ENCODE peak calls at places on chromosomes 4 and X, in eight cellular contexts. L is GM23248, D is GM23338, G is fibroblast of lung, Z is body of pancreas, W is uterus, U is transverse colon, Y is SK-N-SH. I is an unnamed sample. For H3K4me1, the result is how much of the 10 kb centered on the place peaks cover.

GRCh38 chr4:114815760-114816159 is 217.2 kb downstream of the UGT8 start:
- DNase-seq in L (no peak), D (no peak), G (no peak), Z (no peak), W (no peak), U (no peak), Y (no peak), I (no peak)

GRCh38 chr4:104966349-104967033 is 180.2 kb upstream of the TET2 start:
- DNase-seq in L (no peak), D (peak), G (peak), Z (no peak), W (no peak), U (peak), Y (no peak), I (no peak)

GRCh38 chr4:100147198-100147597 is 43.1 kb downstream of the DDIT4L start:
- DNase-seq in L (no peak), D (no peak), G (no peak), Z (no peak), W (no peak), U (no peak), Y (no peak), I (no peak)

GRCh38 chrX:4547218-4547836 is 833.9 kb upstream of the PRKX start:
- DNase-seq in L (peak), D (peak), G (peak), Z (peak), W (no peak), U (peak), Y (peak), I (no peak)

GRCh38 chr4:109177411-109177810 is 125.0 kb downstream of the COL25A1 start:
- DNase-seq in L (no peak), D (no peak), G (no peak), Z (no peak), W (no peak), U (no peak), Y (no peak), I (no peak)

GRCh38 chr4:31370866-31371465 is 650.8 kb downstream of the PCDH7 start:
- DNase-seq in L (peak), D (peak), G (peak), Z (no peak), W (no peak), U (no peak), Y (peak), I (no peak)

GRCh38 chrX:4239650-4240540 is 526.4 kb upstream of the PRKX start:
- DNase-seq in L (no peak), D (no peak), G (no peak), Z (no peak), W (no peak), U (no peak), Y (no peak), I (no peak)

GRCh38 chr4:70734168-70734954 is 12.6 kb downstream of the RUFY3 start:
- DNase-seq in L (peak), D (no peak), G (peak), Z (no peak), W (no peak), U (peak), Y (no peak), I (no peak)

GRCh38 chr4:108036252-108036651 is 46.6 kb downstream of the HADH start:
- DNase-seq in L (no peak), D (no peak), G (no peak), Z (no peak), W (no peak), U (peak), Y (no peak), I (no peak)

GRCh38 chr4:98055800-98056501 is 87.3 kb downstream of the STPG2 start:
- DNase-seq in L (no peak), D (peak), G (no peak), Z (no peak), W (no peak), U (no peak), Y (no peak), I (no peak)

GRCh38 chr4:39043058-39043696 is 11.0 kb upstream of the TMEM156 start:
- DNase-seq in L (no peak), D (no peak), G (no peak), Z (peak), W (no peak), U (no peak), Y (no peak), I (no peak)
- H3K4me3 ChIP-seq in L (no peak), D (peak), G (no peak), Z (no peak), W (no peak), U (no peak), Y (no peak), I (no peak)

GRCh38 chrX:38987135-38987780 is 186.0 kb downstream of the MID1IP1 start:
- DNase-seq in L (no peak), D (no peak), G (peak), Z (no peak), W (no peak), U (peak), Y (peak), I (no peak)
- H3K27ac ChIP-seq in L (no peak), D (no peak), G (no peak), Z (peak), W (no peak), U (no peak), Y (no peak), I (no peak)

DNA sequence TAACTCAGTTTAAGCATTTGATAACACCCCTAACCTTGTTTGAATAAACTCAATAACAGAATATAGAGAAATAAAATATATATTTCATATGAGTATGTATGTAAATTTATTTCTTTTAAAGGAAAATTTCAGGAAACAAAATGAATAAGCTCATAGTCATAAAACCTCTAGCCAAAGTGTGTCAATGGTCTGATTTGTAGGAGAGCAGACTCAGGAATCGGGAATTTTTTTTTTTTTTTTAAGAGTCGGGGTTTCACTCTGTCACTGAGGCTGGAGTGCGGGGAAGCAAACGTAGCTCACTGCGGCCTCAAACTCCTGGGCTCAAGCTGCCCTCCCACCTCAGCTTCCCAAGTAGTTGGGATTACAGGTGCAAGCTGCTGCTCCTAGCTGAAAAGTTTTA is 2.4 kb downstream of the PKD2 start:
- DNase-seq in L (peak), D (no peak), G (no peak), Z (no peak), W (no peak), U (no peak), Y (no peak), I (no peak)
- H3K4me1 ChIP-seq in L (under half), D (half or more), G (under half), Z (under half), W (under half), U (under half), Y (under half), I (under half)

GRCh38 chrX:20116575-20117240 is at the start of gene MAP7D2:
- DNase-seq in L (peak), D (peak), G (no peak), Z (no peak), W (no peak), U (no peak), Y (peak), I (no peak)
- H3K4me3 ChIP-seq in L (peak), D (peak), G (no peak), Z (no peak), W (peak), U (peak), Y (peak), I (peak)

GRCh38 chrX:21781525-21781924 is 23.6 kb upstream of the SMPX start:
- DNase-seq in L (no peak), D (no peak), G (no peak), Z (no peak), W (no peak), U (no peak), Y (no peak), I (no peak)

GRCh38 chrX:21779095-21779494 is 21.2 kb upstream of the SMPX start:
- DNase-seq in L (no peak), D (no peak), G (no peak), Z (no peak), W (no peak), U (no peak), Y (no peak), I (no peak)

GRCh38 chrX:21778236-21778635 is 20.3 kb upstream of the SMPX start:
- DNase-seq in L (no peak), D (peak), G (no peak), Z (no peak), W (no peak), U (no peak), Y (no peak), I (no peak)

DNA sequence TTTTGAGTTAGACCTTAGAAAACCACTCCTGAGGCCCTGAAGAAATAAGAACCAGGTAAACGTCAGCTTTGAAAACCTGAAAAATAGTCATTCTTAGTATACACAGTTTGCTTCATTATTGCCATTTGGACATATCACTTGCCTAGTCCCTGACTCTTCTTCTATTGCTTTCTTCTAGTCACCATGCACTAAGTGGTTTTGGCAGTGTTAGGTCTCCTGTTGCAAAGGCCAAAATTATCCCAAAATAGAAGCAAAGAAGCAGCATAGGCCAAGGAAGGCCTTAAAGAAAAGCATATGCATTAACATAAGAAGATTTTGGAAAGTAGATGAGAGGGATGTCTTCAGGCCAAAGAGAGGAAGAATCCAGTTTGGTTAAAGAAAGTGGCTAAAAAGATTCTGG is 24.1 kb upstream of the SMPX start:
- DNase-seq in L (no peak), D (no peak), G (no peak), Z (no peak), W (no peak), U (no peak), Y (no peak), I (no peak)
- H3K27ac ChIP-seq in L (no peak), D (no peak), G (no peak), Z (no peak), W (no peak), U (no peak), Y (no peak), I (no peak)

GRCh38 chr4:75516144-75516543 is 1.9 kb downstream of the THAP6 start:
- DNase-seq in L (no peak), D (no peak), G (no peak), Z (no peak), W (no peak), U (no peak), Y (no peak), I (no peak)

GRCh38 chr4:75514131-75514948 is at the start of the genes RCHY1 and THAP6:
- DNase-seq in L (peak), D (peak), G (peak), Z (peak), W (peak), U (peak), Y (peak), I (peak)

GRCh38 chr4:75512336-75513211 is 1.6 kb downstream of the RCHY1 start:
- DNase-seq in L (peak), D (no peak), G (peak), Z (no peak), W (no peak), U (no peak), Y (no peak), I (no peak)

GRCh38 chr4:75513529-75514130 is 573 bp downstream of the RCHY1 start:
- DNase-seq in L (peak), D (no peak), G (peak), Z (no peak), W (peak), U (no peak), Y (no peak), I (no peak)

DNA sequence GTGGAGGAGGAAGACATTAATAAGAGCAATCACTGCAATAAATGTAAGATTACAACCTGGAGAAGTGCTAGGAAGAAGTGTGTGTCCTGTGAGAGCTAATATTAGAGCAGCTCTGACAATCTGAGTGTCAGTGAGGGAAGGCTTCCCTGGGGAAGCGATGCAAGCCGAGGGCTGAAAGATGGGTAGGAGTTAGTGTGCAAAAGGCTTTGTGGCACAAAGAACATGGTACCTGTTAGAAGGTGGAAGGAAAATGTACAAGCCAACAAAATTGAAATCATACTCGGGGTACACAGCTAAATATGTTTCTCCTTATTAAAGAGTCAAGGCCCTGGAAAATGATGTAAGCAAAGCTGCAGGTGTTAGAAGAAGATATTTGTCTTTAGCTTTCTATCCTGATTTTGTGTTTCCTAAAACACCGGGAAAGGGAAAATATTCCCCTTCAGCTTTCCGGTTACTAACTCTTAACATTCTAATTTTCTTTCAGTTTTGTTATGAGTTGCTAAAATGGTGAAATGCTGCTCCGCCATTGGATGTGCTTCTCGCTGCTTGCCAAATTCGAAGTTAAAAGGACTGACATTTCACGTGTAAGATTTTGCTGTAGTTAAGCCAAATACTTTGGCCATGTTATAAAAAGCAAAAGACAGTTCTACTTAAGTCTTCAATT is 808 bp downstream of the THAP6 start:
- DNase-seq in L (peak), D (no peak), G (no peak), Z (no peak), W (no peak), U (no peak), Y (peak), I (no peak)
- H3K4me1 ChIP-seq in L (under half), D (under half), G (under half), Z (under half), W (under half), U (under half), Y (under half), I (under half)

GRCh38 chr4:156969136-156969535 is 2.5 kb downstream of the PDGFC start:
- DNase-seq in L (no peak), D (no peak), G (no peak), Z (no peak), W (no peak), U (no peak), Y (no peak), I (no peak)
- H3K4me3 ChIP-seq in L (peak), D (no peak), G (peak), Z (no peak), W (peak), U (peak), Y (peak), I (peak)

DNA sequence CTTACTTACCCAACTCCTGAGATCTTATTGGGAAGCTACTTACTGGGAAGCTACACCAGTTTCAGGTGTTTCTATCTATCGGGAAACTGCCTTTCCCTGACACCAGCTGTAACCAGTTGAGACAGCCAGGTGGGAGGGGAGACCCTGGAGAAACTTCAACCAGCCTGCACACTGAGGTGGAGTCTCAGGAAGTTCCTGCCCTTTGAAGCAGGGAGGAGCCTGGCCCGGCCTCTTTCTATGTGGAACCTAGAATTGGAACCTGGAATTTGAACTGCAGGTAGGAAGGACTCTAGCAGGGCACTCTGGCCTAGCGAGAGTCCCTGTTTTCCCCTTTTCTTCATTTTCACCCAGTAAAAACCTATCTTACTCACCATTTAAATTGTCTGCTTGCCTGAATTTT is 425.8 kb upstream of the PABPC4L start:
- DNase-seq in L (no peak), D (no peak), G (no peak), Z (no peak), W (no peak), U (peak), Y (no peak), I (no peak)
- H3K27ac ChIP-seq in L (no peak), D (no peak), G (no peak), Z (peak), W (no peak), U (no peak), Y (no peak), I (no peak)

GRCh38 chr4:57095956-57096355 is 14.2 kb downstream of the IGFBP7 start:
- DNase-seq in L (no peak), D (no peak), G (no peak), Z (no peak), W (no peak), U (no peak), Y (no peak), I (no peak)

GRCh38 chr4:57097711-57098110 is 12.5 kb downstream of the IGFBP7 start:
- DNase-seq in L (no peak), D (no peak), G (no peak), Z (no peak), W (no peak), U (no peak), Y (no peak), I (no peak)

GRCh38 chr4:57098945-57099344 is 11.2 kb downstream of the IGFBP7 start:
- DNase-seq in L (peak), D (no peak), G (peak), Z (no peak), W (no peak), U (no peak), Y (no peak), I (no peak)

GRCh38 chr4:57099363-57099762 is 10.8 kb downstream of the IGFBP7 start:
- DNase-seq in L (no peak), D (no peak), G (no peak), Z (no peak), W (no peak), U (no peak), Y (no peak), I (no peak)

GRCh38 chr4:57098415-57098814 is 11.8 kb downstream of the IGFBP7 start:
- DNase-seq in L (no peak), D (no peak), G (no peak), Z (no peak), W (no peak), U (no peak), Y (no peak), I (no peak)
- H3K4me1 ChIP-seq in L (half or more), D (under half), G (under half), Z (under half), W (under half), U (under half), Y (under half), I (under half)

DNA sequence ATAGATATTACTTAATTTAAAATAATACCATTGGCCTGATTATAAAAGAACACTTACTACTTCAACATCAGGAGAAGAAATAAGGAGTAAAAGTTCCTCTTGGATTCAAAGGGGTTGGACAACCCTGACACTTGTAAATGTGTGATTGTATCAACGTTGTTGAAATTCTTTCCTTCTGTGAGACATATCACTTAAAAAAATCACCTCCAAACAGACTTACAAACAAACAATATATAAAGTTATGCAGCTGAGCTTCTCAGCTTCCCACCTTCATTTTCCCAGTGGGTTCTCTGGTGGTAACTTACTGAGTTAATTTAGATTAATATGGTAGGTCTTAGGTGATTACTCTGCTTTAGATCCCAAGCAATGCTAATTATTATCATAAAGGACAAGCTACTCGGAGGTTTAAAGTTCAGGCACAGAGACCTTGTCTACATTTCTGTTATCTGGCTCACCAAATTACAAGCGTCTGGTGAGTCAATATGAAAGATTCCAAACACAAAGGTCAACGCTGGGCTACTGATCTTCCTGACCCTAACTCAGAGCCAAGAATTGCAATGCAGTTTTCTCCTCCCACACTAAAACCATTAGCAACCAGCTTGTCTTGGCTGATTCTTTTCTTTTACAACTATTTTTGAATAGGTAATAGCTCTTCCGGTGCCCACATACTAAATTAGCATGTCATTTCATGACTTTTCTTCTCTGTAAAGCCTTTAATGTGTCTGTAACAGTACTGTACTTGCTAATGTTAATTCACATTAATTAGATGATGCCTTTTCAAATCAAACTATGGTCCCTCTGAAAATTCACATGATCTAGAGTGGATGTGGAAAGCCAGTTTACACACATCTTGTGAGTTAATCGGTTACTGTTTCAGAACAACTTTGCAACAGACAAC is 157.6 kb downstream of the RASL11B start:
- DNase-seq in L (peak), D (no peak), G (peak), Z (no peak), W (peak), U (no peak), Y (no peak), I (no peak)
- H3K4me3 ChIP-seq in L (no peak), D (no peak), G (no peak), Z (no peak), W (no peak), U (no peak), Y (no peak), I (no peak)

I was measured in ascending aorta.